ENCODE peak calls at places on chromosome 11, in ten cellular contexts. D, O, V, Q, N, F, U, M, H and Z are unnamed samples. For H4K20me1, the result is how much of the 10 kb centered on the place peaks cover.

GRCh38 chr11:116960916-116961315 is 123.5 kb upstream of the APOA1 start:
- DNase-seq in D (peak), O (no peak), V (peak), Q (no peak), N (peak), F (peak), U (peak), M (peak), H (peak), Z (peak)

GRCh38 chr11:18135308-18135707 is 2.9 kb downstream of the MRGPRX3 start:
- DNase-seq in D (no peak), O (no peak), V (no peak), Q (peak), N (no peak), F (no peak), U (no peak), M (no peak), H (no peak), Z (no peak)

GRCh38 chr11:115941481-115941993 is 437.3 kb upstream of the CADM1 start:
- DNase-seq in D (no peak), O (no peak), V (no peak), Q (no peak), N (peak), F (peak), U (peak), M (peak), H (peak), Z (no peak)

GRCh38 chr11:102620858-102621561 is 4.1 kb downstream of the MMP20 start:
- DNase-seq in D (peak), O (no peak), V (no peak), Q (no peak), N (peak), F (no peak), U (peak), M (peak), H (peak), Z (no peak)

GRCh38 chr11:61004841-61005240 is 33.4 kb downstream of the CD6 start:
- DNase-seq in D (no peak), O (no peak), V (no peak), Q (no peak), N (no peak), F (no peak), U (no peak), M (peak), H (no peak), Z (no peak)

GRCh38 chr11:117618956-117619355 is 178.1 kb downstream of the DSCAML1 start:
- DNase-seq in D (no peak), O (peak), V (peak), Q (peak), N (no peak), F (no peak), U (no peak), M (no peak), H (no peak), Z (no peak)

GRCh38 chr11:44701276-44701675 is 25.5 kb upstream of the TSPAN18 start:
- DNase-seq in D (peak), O (peak), V (no peak), Q (no peak), N (no peak), F (no peak), U (no peak), M (no peak), H (no peak), Z (no peak)

GRCh38 chr11:118748056-118748455 is 42.9 kb downstream of the DDX6 start:
- DNase-seq in D (no peak), O (no peak), V (no peak), Q (no peak), N (no peak), F (no peak), U (no peak), M (no peak), H (no peak), Z (no peak)

GRCh38 chr11:129412501-129412900 is 36.9 kb downstream of the BARX2 start:
- DNase-seq in D (no peak), O (no peak), V (no peak), Q (no peak), N (no peak), F (no peak), U (no peak), M (no peak), H (no peak), Z (no peak)

GRCh38 chr11:86942212-86942611 is 13.0 kb downstream of the FZD4 start:
- DNase-seq in D (peak), O (no peak), V (no peak), Q (no peak), N (peak), F (no peak), U (peak), M (no peak), H (no peak), Z (no peak)

GRCh38 chr11:92964471-92964870 is 5.0 kb upstream of the MTNR1B start:
- DNase-seq in D (no peak), O (no peak), V (no peak), Q (no peak), N (no peak), F (peak), U (peak), M (no peak), H (peak), Z (no peak)

GRCh38 chr11:86588566-86589090 is 83.8 kb downstream of the ME3 start:
- DNase-seq in D (peak), O (no peak), V (peak), Q (no peak), N (no peak), F (no peak), U (no peak), M (peak), H (peak), Z (no peak)

GRCh38 chr11:134224710-134225662 is 515 bp downstream of the VPS26B start:
- DNase-seq in D (peak), O (peak), V (peak), Q (peak), N (peak), F (peak), U (peak), M (peak), H (no peak), Z (no peak)

GRCh38 chr11:66326261-66327111 is 9.6 kb upstream of the CD248 start:
- DNase-seq in D (no peak), O (peak), V (no peak), Q (no peak), N (no peak), F (no peak), U (peak), M (peak), H (no peak), Z (no peak)

GRCh38 chr11:468493-468892 is 18.4 kb downstream of the PTDSS2 start:
- DNase-seq in D (no peak), O (no peak), V (no peak), Q (no peak), N (no peak), F (no peak), U (no peak), M (no peak), H (no peak), Z (no peak)

GRCh38 chr11:468036-468435 is 18.0 kb downstream of the PTDSS2 start:
- DNase-seq in D (no peak), O (peak), V (no peak), Q (no peak), N (no peak), F (no peak), U (no peak), M (no peak), H (no peak), Z (no peak)

GRCh38 chr11:472272-472671 is 22.2 kb downstream of the PTDSS2 start:
- DNase-seq in D (no peak), O (peak), V (no peak), Q (no peak), N (no peak), F (no peak), U (no peak), M (no peak), H (no peak), Z (no peak)

GRCh38 chr11:471468-472145 is 21.5 kb downstream of the PTDSS2 start:
- DNase-seq in D (no peak), O (no peak), V (no peak), Q (no peak), N (no peak), F (no peak), U (no peak), M (no peak), H (no peak), Z (no peak)

GRCh38 chr11:469684-470667 is 19.9 kb downstream of the PTDSS2 start:
- DNase-seq in D (peak), O (peak), V (no peak), Q (no peak), N (peak), F (no peak), U (peak), M (peak), H (peak), Z (no peak)
- TF ChIP-seq CTCF in D (peak), O (no peak), V (no peak), Q (no peak), N (peak), F (no peak), U (peak), M (peak), H (no peak), Z (no peak)

DNA sequence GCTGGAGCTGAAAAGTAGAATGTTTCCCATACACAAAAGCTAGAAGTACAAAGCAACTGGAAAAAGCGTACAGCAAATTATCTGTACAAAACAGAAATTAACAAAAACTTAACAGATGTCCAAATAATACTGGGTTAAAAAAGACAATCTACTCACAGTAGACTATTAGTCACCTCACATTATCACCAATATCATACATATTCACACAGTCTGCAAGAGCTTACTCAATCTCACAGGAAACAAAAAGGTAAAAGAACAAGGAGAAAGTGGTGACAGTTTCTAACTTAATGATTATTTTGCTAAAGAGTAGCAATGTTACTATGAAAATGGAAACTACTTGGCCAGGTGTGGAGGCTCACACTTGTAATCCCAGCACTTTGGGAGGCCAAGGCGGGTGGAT is 11.9 kb downstream of the CELF1 start:
- DNase-seq in D (no peak), O (no peak), V (no peak), Q (no peak), N (no peak), F (no peak), U (no peak), M (no peak), H (no peak), Z (no peak)
- H4K20me1 ChIP-seq in D (under half), O (half or more), V (half or more), Q (under half), N (half or more), F (under half), U (under half), M (under half), H (half or more), Z (under half)

GRCh38 chr11:21144556-21144955 is 475.2 kb downstream of the NELL1 start:
- DNase-seq in D (no peak), O (no peak), V (no peak), Q (no peak), N (no peak), F (no peak), U (no peak), M (no peak), H (no peak), Z (no peak)
- H3K4me2 ChIP-seq in D (no peak), O (no peak), V (no peak), Q (no peak), N (no peak), F (no peak), U (no peak), M (no peak), H (no peak), Z (no peak)

DNA sequence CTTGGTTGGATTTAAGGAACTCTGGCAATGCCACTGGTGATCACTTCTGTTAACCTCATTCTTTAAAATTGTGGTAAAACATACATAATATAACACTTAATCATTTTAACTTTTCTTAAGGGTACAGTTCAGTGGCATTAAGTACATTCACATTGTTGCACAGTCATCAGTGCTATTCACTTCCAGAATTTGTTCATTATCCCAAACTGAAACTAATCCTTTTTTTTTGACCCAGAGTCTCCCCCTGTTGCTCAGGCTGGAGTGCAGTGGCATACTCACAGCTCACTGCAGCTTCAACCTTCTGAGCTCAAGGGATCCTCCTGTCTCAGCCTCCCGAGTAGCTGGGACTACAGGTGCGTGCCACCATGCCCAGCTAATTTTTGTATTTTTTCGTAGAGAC is 10.6 kb downstream of the ELF5 start:
- DNase-seq in D (no peak), O (no peak), V (no peak), Q (no peak), N (peak), F (no peak), U (peak), M (peak), H (peak), Z (no peak)
- TF ChIP-seq CTCF in D (no peak), O (no peak), V (no peak), Q (no peak), N (no peak), F (no peak), U (no peak), M (peak), H (no peak), Z (peak)

DNA sequence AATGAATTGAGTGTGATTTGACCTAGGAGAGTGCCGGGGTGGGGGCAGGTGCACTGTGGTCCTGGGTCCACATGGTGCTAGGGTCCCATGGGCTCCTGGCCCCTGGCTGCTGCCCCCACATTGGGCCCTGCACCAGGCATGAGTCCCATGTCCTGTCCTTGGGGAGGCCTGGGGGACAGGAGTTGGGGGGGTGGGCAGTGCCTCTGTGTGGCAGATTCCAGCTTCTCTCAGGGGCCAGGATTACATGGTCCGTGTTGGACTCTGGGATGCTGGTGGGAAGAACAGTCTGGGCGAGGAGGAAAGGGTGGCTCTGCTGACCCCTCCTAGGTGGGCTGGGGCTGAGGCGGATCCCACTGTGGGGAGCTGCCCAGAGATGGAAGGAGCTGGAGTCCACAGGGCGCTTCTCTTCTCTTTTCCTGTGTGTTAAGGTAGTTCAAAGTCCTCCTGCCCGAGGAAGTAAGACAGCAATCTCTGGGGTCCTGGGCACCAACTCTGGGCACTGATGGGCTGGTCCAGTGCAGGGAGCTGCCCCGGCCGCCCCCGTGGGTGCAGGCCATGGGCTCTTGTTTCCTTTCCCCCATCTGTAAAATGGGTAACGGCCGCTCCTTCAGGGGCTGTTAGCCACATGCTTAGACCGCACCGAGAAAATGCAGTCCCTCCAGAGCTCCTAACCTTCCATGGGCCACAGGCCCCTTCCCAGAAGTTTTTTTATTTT is 19.8 kb downstream of the KCNQ1 start:
- DNase-seq in D (no peak), O (no peak), V (no peak), Q (no peak), N (no peak), F (no peak), U (no peak), M (no peak), H (no peak), Z (no peak)
- H4K20me1 ChIP-seq in D (under half), O (under half), V (under half), Q (under half), N (under half), F (under half), U (under half), M (under half), H (under half), Z (under half)